ENCODE peak calls at places on chromosome 14, in seven cellular contexts. M is activated CD8-positive, alpha-beta T cell treated with anti-CD3 and anti-CD28 coated beads, Interleukin-2, amount 10 ng/mL, durations not matched to agents 7 days and 5 days; V is stimulated activated naive CD8-positive, alpha-beta T cell treated with anti-CD3 and anti-CD28 coated beads, Interleukin-15, amount 100 ng/mL, for 72 hours; A is NT2/D1; F is T-helper 9 cell; Y is CD8-positive, alpha-beta memory T cell; N is T-helper 17 cell. E is an unnamed sample.

GRCh38 chr14:88422919-88423318 is 37.5 kb downstream of the SPATA7 start:
- DNase-seq in M (no peak), V (no peak), A (no peak), F (no peak), Y (no peak), N (no peak), E (no peak)

GRCh38 chr14:36097356-36097755 is 79.2 kb downstream of the PTCSC3 start:
- DNase-seq in M (no peak), V (no peak), A (no peak), F (no peak), Y (no peak), N (no peak), E (no peak)

GRCh38 chr14:94395900-94396574 is 7.6 kb upstream of the SERPINA1 start:
- DNase-seq in M (no peak), V (no peak), A (no peak), F (no peak), Y (no peak), N (no peak), E (no peak)

GRCh38 chr14:105165761-105166485 is 2.7 kb downstream of the JAG2 start:
- DNase-seq in M (no peak), V (no peak), A (no peak), F (no peak), Y (no peak), N (no peak), E (no peak)

GRCh38 chr14:64118892-64119291 is 175.3 kb downstream of the ESR2 start:
- DNase-seq in M (no peak), V (no peak), A (no peak), F (no peak), Y (no peak), N (no peak), E (no peak)

GRCh38 chr14:84065811-84066210 is 1464.1 kb upstream of the FLRT2 start:
- DNase-seq in M (no peak), V (no peak), A (no peak), F (no peak), Y (no peak), N (no peak), E (no peak)

GRCh38 chr14:65291561-65291960 is 121.0 kb upstream of the FUT8 start:
- DNase-seq in M (no peak), V (no peak), A (no peak), F (no peak), Y (no peak), N (no peak), E (no peak)

GRCh38 chr14:56244138-56244789 is 126.1 kb downstream of the PELI2 start:
- DNase-seq in M (no peak), V (no peak), A (no peak), F (no peak), Y (no peak), N (no peak), E (no peak)

GRCh38 chr14:100417466-100417865 is 94.3 kb downstream of the SLC25A47 start:
- DNase-seq in M (no peak), V (no peak), A (peak; percentile 46), F (no peak), Y (no peak), N (no peak), E (no peak)

GRCh38 chr14:95064734-95065133 is 92.6 kb downstream of the DICER1 start:
- DNase-seq in M (no peak), V (no peak), A (no peak), F (no peak), Y (no peak), N (no peak), E (no peak)

GRCh38 chr14:67228325-67228984 is 12.8 kb upstream of the PALS1 start:
- DNase-seq in M (no peak), V (no peak), A (no peak), F (no peak), Y (no peak), N (no peak), E (no peak)

GRCh38 chr14:75554482-75554881 is 23.9 kb upstream of the FLVCR2 start:
- DNase-seq in M (no peak), V (no peak), A (no peak), F (no peak), Y (no peak), N (no peak), E (no peak)

GRCh38 chr14:93155667-93156066 is 29.0 kb downstream of the MOAP1 start:
- DNase-seq in M (no peak), V (no peak), A (no peak), F (no peak), Y (no peak), N (no peak), E (no peak)

GRCh38 chr14:37150414-37150813 is 22.0 kb downstream of the SLC25A21 start:
- DNase-seq in M (no peak), V (no peak), A (no peak), F (no peak), Y (no peak), N (no peak), E (no peak)

GRCh38 chr14:76771432-76771980 is 10.2 kb downstream of the VASH1 start:
- DNase-seq in M (peak; percentile 16), V (no peak), A (no peak), F (no peak), Y (no peak), N (no peak), E (no peak)

GRCh38 chr14:94005324-94005723 is 8.2 kb downstream of the CCDC197 start:
- DNase-seq in M (peak; percentile 50), V (peak; percentile 27), A (no peak), F (no peak), Y (no peak), N (no peak), E (no peak)

GRCh38 chr14:88553886-88554457 is 835 bp downstream of the PTPN21 start:
- DNase-seq in M (no peak), V (no peak), A (no peak), F (no peak), Y (peak; percentile 17), N (no peak), E (no peak)

GRCh38 chr14:77100961-77101360 is 2.9 kb downstream of the CIPC start:
- DNase-seq in M (no peak), V (no peak), A (no peak), F (no peak), Y (no peak), N (no peak), E (no peak)

GRCh38 chr14:94486883-94487282 is 10.9 kb upstream of the SERPINA9 start:
- DNase-seq in M (no peak), V (no peak), A (no peak), F (no peak), Y (no peak), N (no peak), E (no peak)

GRCh38 chr14:68548194-68549056 is 244.4 kb downstream of the ZFP36L1 start:
- DNase-seq in M (no peak), V (no peak), A (no peak), F (no peak), Y (no peak), N (no peak), E (no peak)

GRCh38 chr14:40909906-40910305 is 696.8 kb upstream of the LRFN5 start:
- DNase-seq in M (no peak), V (no peak), A (no peak), F (no peak), Y (no peak), N (no peak), E (no peak)

GRCh38 chr14:54877015-54877702 is 25.5 kb downstream of the GCH1 start:
- DNase-seq in M (no peak), V (no peak), A (no peak), F (no peak), Y (no peak), N (no peak), E (no peak)

GRCh38 chr14:104818714-104819161 is 17.8 kb downstream of the ZBTB42 start:
- DNase-seq in M (no peak), V (no peak), A (no peak), F (no peak), Y (no peak), N (no peak), E (no peak)

GRCh38 chr14:70189678-70190077 is 927 bp upstream of the SLC8A3 start:
- DNase-seq in M (no peak), V (no peak), A (no peak), F (no peak), Y (no peak), N (no peak), E (no peak)

GRCh38 chr14:74670726-74671125 is 42.2 kb downstream of the AREL1 start:
- DNase-seq in M (no peak), V (no peak), A (no peak), F (no peak), Y (no peak), N (no peak), E (no peak)

GRCh38 chr14:99745307-99745951 is 47.8 kb upstream of the EML1 start:
- DNase-seq in M (no peak), V (no peak), A (no peak), F (no peak), Y (no peak), N (no peak), E (no peak)

GRCh38 chr14:44339862-44340261 is 167.2 kb downstream of the FSCB start:
- DNase-seq in M (no peak), V (no peak), A (no peak), F (no peak), Y (no peak), N (no peak), E (no peak)

GRCh38 chr14:63598821-63599220 is 42.9 kb downstream of the WDR89 start:
- DNase-seq in M (no peak), V (no peak), A (no peak), F (no peak), Y (no peak), N (no peak), E (no peak)

GRCh38 chr14:100500128-100500527 is 87.1 kb downstream of the BEGAIN start:
- DNase-seq in M (no peak), V (no peak), A (no peak), F (no peak), Y (no peak), N (no peak), E (no peak)

GRCh38 chr14:42421377-42422078 is 814.9 kb downstream of the LRFN5 start:
- DNase-seq in M (no peak), V (no peak), A (no peak), F (no peak), Y (no peak), N (no peak), E (no peak)

GRCh38 chr14:100192672-100193416 is 33.4 kb upstream of the DEGS2 start:
- DNase-seq in M (peak; percentile 100), V (peak; percentile 100), A (peak; percentile 95), F (peak; percentile 99), Y (peak; percentile 99), N (peak; percentile 100), E (peak; percentile 100)

GRCh38 chr14:88998027-88998426 is 173.6 kb downstream of the TTC8 start:
- DNase-seq in M (no peak), V (no peak), A (no peak), F (no peak), Y (no peak), N (no peak), E (no peak)

GRCh38 chr14:54325766-54326165 is 71.0 kb upstream of the CDKN3 start:
- DNase-seq in M (no peak), V (no peak), A (no peak), F (no peak), Y (no peak), N (no peak), E (no peak)